ENCODE peak calls at places on chromosomes 11 and 22, in nine cellular contexts. L is activated CD4-positive, alpha-beta T cell treated with anti-CD3 and anti-CD28 coated beads for 1 hour; X is activated gamma-delta T cell treated with anti-CD3 and anti-CD28 coated beads, Interleukin-2, amount 50 U/mL, for 16 hours; W is skeletal muscle cell; H is stimulated activated CD4-positive, alpha-beta T cell treated with anti-CD3 and anti-CD28 coated beads, Interleukin-15, amount 100 ng/mL, for 1 hour; K is T-cell; E is stimulated activated CD8-positive, alpha-beta memory T cell treated with anti-CD3 and anti-CD28 coated beads, Interleukin-15, amount 100 ng/mL, for 48 hours; Q is NCI-H2171 treated with DMSO at 0.1 percent for 48 hours; T is SK-N-SH. A is an unnamed sample.

GRCh38 chr11:73283316-73284035 is 11.3 kb downstream of the P2RY6 start:
- DNase-seq in L (no peak), X (no peak), W (no peak), H (no peak), K (no peak), E (no peak), Q (no peak), T (no peak), A (no peak)

GRCh38 chr22:24134090-24134846 is 47.0 kb upstream of the SUSD2 start:
- DNase-seq in L (peak), X (peak), W (no peak), H (peak), K (peak), E (peak), Q (no peak), T (no peak), A (no peak)

GRCh38 chr11:47187723-47188122 is 1.5 kb upstream of the PACSIN3 start:
- DNase-seq in L (no peak), X (no peak), W (no peak), H (no peak), K (no peak), E (no peak), Q (no peak), T (peak), A (no peak)

GRCh38 chr11:34149786-34150185 is 44.4 kb downstream of the NAT10 start:
- DNase-seq in L (no peak), X (no peak), W (no peak), H (no peak), K (no peak), E (no peak), Q (no peak), T (peak), A (no peak)

GRCh38 chr11:9385288-9385902 is 943 bp downstream of the IPO7 start:
- DNase-seq in L (no peak), X (no peak), W (no peak), H (no peak), K (no peak), E (no peak), Q (peak), T (no peak), A (no peak)

GRCh38 chr11:64930346-64930745 is 5.3 kb downstream of the GPHA2 start:
- DNase-seq in L (no peak), X (no peak), W (no peak), H (no peak), K (no peak), E (no peak), Q (no peak), T (no peak), A (no peak)

GRCh38 chr22:45859231-45860161 is 117.5 kb downstream of the WNT7B start:
- DNase-seq in L (no peak), X (no peak), W (no peak), H (no peak), K (no peak), E (no peak), Q (no peak), T (no peak), A (no peak)

GRCh38 chr11:1195690-1196515 is 27.0 kb upstream of the MUC5B start:
- DNase-seq in L (no peak), X (no peak), W (no peak), H (no peak), K (no peak), E (no peak), Q (no peak), T (peak), A (no peak)

GRCh38 chr11:2444301-2445106 is at the start of the genes KCNQ1 and TRPM5:
- DNase-seq in L (peak), X (peak), W (no peak), H (peak), K (peak), E (peak), Q (no peak), T (peak), A (no peak)

A was measured in LHCN-M2.